ENCODE peak calls at places on chromosomes 1 and 21, in nine cellular contexts. R, N, F, H, W, M, X, Q and K are unnamed samples.

GRCh38 chr1:41608242-41608641 is 123.8 kb upstream of the EDN2 start:
- DNase-seq in R (peak), N (no peak), F (no peak), H (peak), W (no peak), M (peak), X (no peak), Q (peak), K (no peak)

GRCh38 chr1:13889495-13889894 is 189.5 kb downstream of the PRDM2 start:
- DNase-seq in R (no peak), N (no peak), F (no peak), H (no peak), W (no peak), M (no peak), X (no peak), Q (no peak), K (no peak)

GRCh38 chr1:218383051-218383450 is 37.9 kb downstream of the TGFB2 start:
- DNase-seq in R (no peak), N (no peak), F (no peak), H (no peak), W (no peak), M (no peak), X (no peak), Q (no peak), K (no peak)

GRCh38 chr1:91503332-91503900 is 2.8 kb downstream of the CDC7 start:
- DNase-seq in R (no peak), N (no peak), F (no peak), H (no peak), W (no peak), M (no peak), X (no peak), Q (no peak), K (no peak)

GRCh38 chr1:229205854-229206253 is 65.1 kb upstream of the RAB4A start:
- DNase-seq in R (no peak), N (no peak), F (no peak), H (no peak), W (no peak), M (no peak), X (no peak), Q (no peak), K (no peak)

GRCh38 chr1:202221911-202222909 is 28.6 kb downstream of the LGR6 start:
- DNase-seq in R (no peak), N (no peak), F (peak), H (no peak), W (no peak), M (no peak), X (no peak), Q (no peak), K (no peak)

GRCh38 chr1:65795311-65795710 is 2.6 kb downstream of the PDE4B start:
- DNase-seq in R (no peak), N (no peak), F (no peak), H (no peak), W (no peak), M (peak), X (no peak), Q (no peak), K (no peak)

GRCh38 chr1:245516178-245516829 is 361.5 kb downstream of the KIF26B start:
- DNase-seq in R (no peak), N (no peak), F (no peak), H (peak), W (no peak), M (peak), X (no peak), Q (peak), K (no peak)

GRCh38 chr1:185464788-185465187 is 147.7 kb upstream of the IVNS1ABP start:
- DNase-seq in R (no peak), N (no peak), F (no peak), H (no peak), W (no peak), M (no peak), X (no peak), Q (no peak), K (no peak)

GRCh38 chr1:244316986-244317655 is 134.6 kb downstream of the ADSS2 start:
- DNase-seq in R (no peak), N (no peak), F (no peak), H (no peak), W (no peak), M (no peak), X (no peak), Q (no peak), K (no peak)

GRCh38 chr1:156594124-156594678 is 2.6 kb downstream of the NAXE start:
- DNase-seq in R (no peak), N (no peak), F (no peak), H (no peak), W (no peak), M (no peak), X (no peak), Q (no peak), K (no peak)

GRCh38 chr1:156775799-156776198 is 8.5 kb downstream of the PRCC start:
- DNase-seq in R (no peak), N (no peak), F (no peak), H (no peak), W (no peak), M (no peak), X (no peak), Q (no peak), K (no peak)

GRCh38 chr1:53614231-53615021 is 124.5 kb downstream of the GLIS1 start:
- DNase-seq in R (no peak), N (peak), F (no peak), H (no peak), W (peak), M (no peak), X (peak), Q (no peak), K (peak)

GRCh38 chr1:178093958-178094751 is at the start of gene RASAL2:
- DNase-seq in R (peak), N (peak), F (peak), H (peak), W (peak), M (peak), X (peak), Q (peak), K (peak)

DNA sequence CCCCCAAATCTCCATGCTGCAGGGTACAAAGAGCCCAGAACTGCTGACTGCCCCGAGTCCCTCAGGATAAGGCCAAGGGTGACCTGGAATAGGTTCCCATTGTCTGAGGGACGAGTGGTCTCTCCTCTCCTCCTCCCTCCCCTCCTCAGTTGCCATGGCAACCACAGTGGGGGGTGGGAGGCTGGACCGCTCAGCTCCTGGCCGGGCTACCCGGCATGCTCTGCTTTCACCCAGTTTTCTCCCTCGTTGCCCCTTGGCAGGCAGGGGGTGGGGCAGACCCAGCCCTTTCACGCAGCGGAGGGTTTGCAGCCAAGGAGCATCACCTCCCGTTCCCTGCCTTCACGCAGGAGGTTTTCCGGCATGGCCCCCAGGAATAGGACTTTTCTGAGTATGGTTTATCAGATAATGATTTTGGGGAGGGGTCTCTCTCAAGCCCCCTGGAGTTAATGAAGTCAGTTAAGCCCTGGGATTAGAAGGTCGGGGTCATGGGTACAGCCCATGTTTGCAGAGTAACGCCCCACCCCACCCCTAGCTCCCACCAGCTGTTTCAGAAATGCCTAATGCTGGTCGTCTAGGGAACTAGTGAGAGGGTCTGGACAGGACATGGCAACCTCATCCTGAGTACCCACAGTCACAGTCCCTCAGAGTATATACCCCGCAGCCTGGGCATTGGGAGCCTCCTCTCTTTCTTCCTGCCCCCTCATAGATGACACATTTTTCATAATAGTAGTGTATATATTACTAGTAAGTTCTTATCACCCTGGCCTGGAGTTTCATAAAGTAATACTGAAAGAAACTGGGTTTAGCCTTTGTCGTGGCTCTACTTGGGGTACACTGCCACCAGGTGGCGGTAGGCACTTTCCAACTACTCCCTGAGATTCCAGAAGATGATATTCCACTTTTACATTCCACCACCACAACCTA is 20.7 kb downstream of the C1QB start:
- DNase-seq in R (peak), N (no peak), F (peak), H (peak), W (no peak), M (peak), X (peak), Q (peak), K (no peak)
- TF ChIP-seq CTCF in R (peak), N (peak), F (peak), H (peak), W (peak), M (peak), X (peak), Q (peak), K (peak)

DNA sequence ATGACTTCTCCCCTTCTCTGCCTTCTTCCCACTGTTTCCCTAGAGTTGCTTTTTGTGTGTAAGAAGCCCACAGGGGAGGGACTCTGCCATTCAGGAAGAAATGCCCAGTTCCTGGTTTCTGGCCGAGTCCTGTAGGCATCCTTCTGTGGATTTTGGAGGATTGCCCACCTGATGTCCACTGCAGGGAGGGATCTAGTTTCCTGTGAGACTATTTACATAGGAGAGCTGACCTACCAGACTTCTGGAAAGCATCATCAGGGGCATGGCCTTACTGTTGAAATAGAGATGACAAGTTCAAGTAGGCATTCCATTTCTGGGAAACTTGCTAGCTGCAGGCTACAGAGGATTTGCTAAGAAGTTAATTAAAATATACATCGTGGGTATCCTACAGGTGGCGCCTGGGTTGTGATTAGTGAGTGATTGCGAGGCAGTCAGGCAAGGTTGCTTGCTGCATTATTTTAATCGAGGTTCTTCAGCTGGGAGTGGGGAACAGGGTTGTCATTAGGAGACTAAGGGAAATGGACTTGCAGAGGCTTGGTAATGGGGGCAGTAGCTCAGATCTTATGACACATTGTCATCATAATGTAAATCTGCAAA is 148.7 kb downstream of the HHAT start:
- DNase-seq in R (no peak), N (no peak), F (no peak), H (no peak), W (no peak), M (no peak), X (no peak), Q (no peak), K (no peak)
- TF ChIP-seq CTCF in R (no peak), N (no peak), F (no peak), H (no peak), W (peak), M (no peak), X (no peak), Q (peak), K (no peak)

GRCh38 chr21:24272527-24272938 is 1334.7 kb downstream of the MRPL39 start:
- DNase-seq in R (no peak), N (no peak), F (no peak), H (no peak), W (no peak), M (no peak), X (no peak), Q (no peak), K (no peak)
- TF ChIP-seq CTCF in R (no peak), N (no peak), F (no peak), H (no peak), W (no peak), M (no peak), X (no peak), Q (no peak), K (no peak)

DNA sequence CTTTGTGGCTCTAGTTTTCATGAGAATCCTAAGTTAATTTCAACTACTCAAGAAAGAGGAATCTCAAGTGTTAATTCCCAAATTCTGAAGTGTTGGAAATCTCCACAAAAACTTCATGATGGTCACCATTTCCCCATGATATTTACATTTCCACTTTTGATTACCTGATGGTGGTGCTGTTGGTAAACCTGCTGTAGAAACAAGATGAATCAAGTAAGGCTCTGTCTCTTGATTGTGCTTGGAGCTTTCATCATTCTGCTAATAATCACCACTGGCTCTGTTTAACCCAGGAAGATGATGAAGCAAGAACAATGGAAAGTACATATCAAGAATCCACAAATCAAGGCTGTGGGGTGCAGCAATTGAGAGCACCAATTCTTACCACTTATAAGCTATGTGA is 77.8 kb downstream of the C4BPA start:
- DNase-seq in R (peak), N (no peak), F (peak), H (peak), W (no peak), M (peak), X (no peak), Q (no peak), K (no peak)
- TF ChIP-seq CTCF in R (peak), N (peak), F (peak), H (peak), W (no peak), M (peak), X (no peak), Q (no peak), K (no peak)

GRCh38 chr1:43986712-43987111 is 4.7 kb upstream of the CCDC24 start:
- DNase-seq in R (no peak), N (no peak), F (no peak), H (no peak), W (no peak), M (no peak), X (no peak), Q (no peak), K (no peak)
- TF ChIP-seq CTCF in R (peak), N (no peak), F (no peak), H (no peak), W (no peak), M (no peak), X (no peak), Q (no peak), K (no peak)